ENCODE peak calls at places on chromosomes 2 and 18, in seven cellular contexts. One of them, this sample, is unnamed.

GRCh38 chr2:222709191-222709891 is 37.9 kb downstream of the MOGAT1 start:
- DNase-seq in mesendoderm: peak; percentile 91
- DNase-seq in neuronal stem cell: peak; percentile 23
- DNase-seq in mesenchymal stem cell: peak; percentile 100
- DNase-seq in IMR-90: peak; percentile 99
- DNase-seq in H1: peak; percentile 51
- DNase-seq in H9: peak; percentile 75
- DNase-seq in this sample: peak; percentile 97

GRCh38 chr2:143581134-143581533 is 451.9 kb downstream of the ARHGAP15 start:
- DNase-seq in mesendoderm: no peak
- DNase-seq in neuronal stem cell: no peak
- DNase-seq in mesenchymal stem cell: no peak
- DNase-seq in IMR-90: no peak
- DNase-seq in H1: no peak
- DNase-seq in H9: no peak
- DNase-seq in this sample: no peak

GRCh38 chr18:27500531-27500930 is 315.4 kb upstream of the CHST9 start:
- DNase-seq in mesendoderm: no peak
- DNase-seq in neuronal stem cell: no peak
- DNase-seq in mesenchymal stem cell: no peak
- DNase-seq in IMR-90: no peak
- DNase-seq in H1: no peak
- DNase-seq in H9: no peak
- DNase-seq in this sample: no peak

GRCh38 chr2:67169417-67170140 is 227.6 kb upstream of the ETAA1 start:
- DNase-seq in mesendoderm: peak; percentile 54
- DNase-seq in neuronal stem cell: no peak
- DNase-seq in mesenchymal stem cell: no peak
- DNase-seq in IMR-90: peak; percentile 56
- DNase-seq in H1: no peak
- DNase-seq in H9: no peak
- DNase-seq in this sample: no peak

GRCh38 chr18:46332956-46333355 is 228.8 kb downstream of the HAUS1 start:
- DNase-seq in mesendoderm: peak; percentile 45
- DNase-seq in neuronal stem cell: no peak
- DNase-seq in mesenchymal stem cell: no peak
- DNase-seq in IMR-90: no peak
- DNase-seq in H1: peak; percentile 54
- DNase-seq in H9: no peak
- DNase-seq in this sample: no peak

GRCh38 chr2:48332286-48332685 is 197.7 kb upstream of the STON1 start:
- DNase-seq in mesendoderm: no peak
- DNase-seq in neuronal stem cell: no peak
- DNase-seq in mesenchymal stem cell: no peak
- DNase-seq in IMR-90: peak; percentile 23
- DNase-seq in H1: no peak
- DNase-seq in H9: no peak
- DNase-seq in this sample: no peak

GRCh38 chr18:22324191-22325131 is 93.3 kb downstream of the CTAGE1 start:
- DNase-seq in mesendoderm: peak; percentile 84
- DNase-seq in neuronal stem cell: peak; percentile 46
- DNase-seq in mesenchymal stem cell: peak; percentile 56
- DNase-seq in IMR-90: no peak
- DNase-seq in H1: peak; percentile 67
- DNase-seq in H9: peak; percentile 72
- DNase-seq in this sample: no peak

GRCh38 chr2:113962692-113963480 is 73.0 kb downstream of the ACTR3 start:
- DNase-seq in mesendoderm: peak; percentile 34
- DNase-seq in neuronal stem cell: no peak
- DNase-seq in mesenchymal stem cell: peak; percentile 61
- DNase-seq in IMR-90: peak; percentile 87
- DNase-seq in H1: no peak
- DNase-seq in H9: no peak
- DNase-seq in this sample: no peak

GRCh38 chr2:46334389-46335345 is 37.5 kb downstream of the EPAS1 start:
- DNase-seq in mesendoderm: no peak
- DNase-seq in neuronal stem cell: no peak
- DNase-seq in mesenchymal stem cell: peak; percentile 96
- DNase-seq in IMR-90: peak; percentile 98
- DNase-seq in H1: no peak
- DNase-seq in H9: no peak
- DNase-seq in this sample: no peak

GRCh38 chr2:182553483-182553882 is 126.6 kb upstream of the PDE1A start:
- DNase-seq in mesendoderm: no peak
- DNase-seq in neuronal stem cell: no peak
- DNase-seq in mesenchymal stem cell: no peak
- DNase-seq in IMR-90: no peak
- DNase-seq in H1: no peak
- DNase-seq in H9: no peak
- DNase-seq in this sample: peak; percentile 56

GRCh38 chr2:237355726-237356125 is 58.2 kb downstream of the COL6A3 start:
- DNase-seq in mesendoderm: no peak
- DNase-seq in neuronal stem cell: no peak
- DNase-seq in mesenchymal stem cell: no peak
- DNase-seq in IMR-90: no peak
- DNase-seq in H1: no peak
- DNase-seq in H9: no peak
- DNase-seq in this sample: no peak

GRCh38 chr18:77254711-77255110 is 5.1 kb downstream of the GALR1 start:
- DNase-seq in mesendoderm: peak; percentile 27
- DNase-seq in neuronal stem cell: no peak
- DNase-seq in mesenchymal stem cell: no peak
- DNase-seq in IMR-90: no peak
- DNase-seq in H1: no peak
- DNase-seq in H9: no peak
- DNase-seq in this sample: no peak

GRCh38 chr2:181112916-181113315 is 132.5 kb downstream of the UBE2E3 start:
- DNase-seq in mesendoderm: no peak
- DNase-seq in neuronal stem cell: no peak
- DNase-seq in mesenchymal stem cell: no peak
- DNase-seq in IMR-90: no peak
- DNase-seq in H1: no peak
- DNase-seq in H9: no peak
- DNase-seq in this sample: no peak

GRCh38 chr18:58431215-58431614 is 197.7 kb downstream of the ALPK2 start:
- DNase-seq in mesendoderm: no peak
- DNase-seq in neuronal stem cell: no peak
- DNase-seq in mesenchymal stem cell: no peak
- DNase-seq in IMR-90: no peak
- DNase-seq in H1: no peak
- DNase-seq in H9: no peak
- DNase-seq in this sample: no peak
- H2AK5ac ChIP-seq in mesendoderm: no peak overlapping the region
- H2AK5ac ChIP-seq in neuronal stem cell: no peak overlapping the region
- H2AK5ac ChIP-seq in mesenchymal stem cell: no peak overlapping the region
- H2AK5ac ChIP-seq in IMR-90: no peak overlapping the region
- H2AK5ac ChIP-seq in H1: no peak overlapping the region
- H2AK5ac ChIP-seq in H9: no peak overlapping the region
- H2AK5ac ChIP-seq in this sample: no peak overlapping the region

DNA sequence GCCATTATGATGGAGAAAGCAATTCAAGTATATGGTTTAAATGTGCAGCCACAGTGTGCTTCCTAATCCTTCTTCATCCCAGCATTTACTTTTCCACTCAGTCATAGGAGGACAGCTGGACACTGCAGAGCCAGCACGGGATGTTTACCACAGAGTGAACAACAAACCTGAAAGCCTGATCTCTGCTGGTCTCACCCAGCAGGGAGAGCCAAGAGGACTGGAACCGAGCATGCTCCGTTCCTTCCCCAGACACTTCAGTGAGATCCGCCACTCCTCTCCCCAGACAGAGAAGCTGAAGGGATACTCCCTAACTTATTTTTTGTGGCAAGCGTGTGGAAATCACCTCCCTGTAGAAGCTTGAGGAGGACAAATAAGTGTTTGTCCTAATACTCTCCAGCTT is 23.2 kb upstream of the GORASP2 start:
- DNase-seq in mesendoderm: no peak
- DNase-seq in neuronal stem cell: no peak
- DNase-seq in mesenchymal stem cell: no peak
- DNase-seq in IMR-90: no peak
- DNase-seq in H1: no peak
- DNase-seq in H9: no peak
- DNase-seq in this sample: no peak
- H3K4me2 ChIP-seq in mesendoderm: no peak overlapping the region
- H3K4me2 ChIP-seq in neuronal stem cell: no peak overlapping the region
- H3K4me2 ChIP-seq in mesenchymal stem cell: no peak overlapping the region
- H3K4me2 ChIP-seq in IMR-90: no peak overlapping the region
- H3K4me2 ChIP-seq in H1: no peak overlapping the region
- H3K4me2 ChIP-seq in H9: no peak overlapping the region
- H3K4me2 ChIP-seq in this sample: no peak overlapping the region

DNA sequence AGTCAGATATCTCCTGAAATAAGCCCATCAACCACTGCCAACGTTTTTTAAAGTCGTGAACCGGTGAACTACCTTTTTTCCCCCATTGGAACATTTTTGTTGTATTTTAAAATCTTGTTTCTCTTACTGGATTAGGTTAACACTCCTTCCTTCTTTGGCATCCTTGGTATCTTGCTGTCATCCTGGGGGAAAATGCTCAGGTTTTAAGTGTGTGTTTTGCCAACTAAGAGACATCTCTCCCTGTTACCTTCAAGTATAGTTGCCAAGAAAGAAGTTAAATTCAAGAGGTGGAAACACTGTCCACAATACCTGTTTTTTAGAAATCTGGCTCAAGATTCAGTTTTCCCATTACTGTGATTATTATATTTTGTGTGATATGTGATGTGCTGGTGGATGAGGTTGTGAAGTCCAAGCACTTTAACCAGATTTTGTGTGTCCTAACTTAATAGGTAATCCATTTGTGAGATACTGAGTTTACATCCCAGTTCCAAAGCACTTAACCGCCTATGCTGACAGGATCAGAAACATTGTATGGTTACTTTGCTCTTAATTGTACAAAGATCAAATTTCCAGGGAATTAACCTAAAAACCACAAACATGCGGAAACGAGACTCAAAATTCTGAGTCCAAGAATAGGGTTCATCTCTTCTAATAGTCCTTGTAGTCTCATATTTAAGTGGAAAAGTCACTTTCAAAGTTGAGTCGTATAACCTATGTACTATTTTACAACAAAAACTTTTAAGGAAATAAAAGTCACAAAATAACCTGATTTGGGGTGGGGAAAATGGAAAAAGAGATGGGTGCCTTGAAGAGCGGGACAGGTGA is 1.3 kb upstream of the SP3 start:
- DNase-seq in mesendoderm: no peak
- DNase-seq in neuronal stem cell: no peak
- DNase-seq in mesenchymal stem cell: no peak
- DNase-seq in IMR-90: no peak
- DNase-seq in H1: no peak
- DNase-seq in H9: no peak
- DNase-seq in this sample: peak; percentile 17
- H2BK5ac ChIP-seq in mesendoderm: no peak overlapping the region
- H2BK5ac ChIP-seq in neuronal stem cell: no peak overlapping the region
- H2BK5ac ChIP-seq in mesenchymal stem cell: peak overlapping the region; percentile 61
- H2BK5ac ChIP-seq in IMR-90: peak overlapping the region; percentile 97
- H2BK5ac ChIP-seq in H1: peak overlapping the region; percentile 92
- H2BK5ac ChIP-seq in H9: no peak overlapping the region
- H2BK5ac ChIP-seq in this sample: no peak overlapping the region

GRCh38 chr2:190376083-190376482 is 32.1 kb upstream of the MFSD6 start:
- DNase-seq in mesendoderm: no peak
- DNase-seq in neuronal stem cell: no peak
- DNase-seq in mesenchymal stem cell: no peak
- DNase-seq in IMR-90: no peak
- DNase-seq in H1: no peak
- DNase-seq in H9: no peak
- DNase-seq in this sample: no peak
- H2AK5ac ChIP-seq in mesendoderm: no peak overlapping the region
- H2AK5ac ChIP-seq in neuronal stem cell: no peak overlapping the region
- H2AK5ac ChIP-seq in mesenchymal stem cell: no peak overlapping the region
- H2AK5ac ChIP-seq in IMR-90: no peak overlapping the region
- H2AK5ac ChIP-seq in H1: no peak overlapping the region
- H2AK5ac ChIP-seq in H9: no peak overlapping the region
- H2AK5ac ChIP-seq in this sample: no peak overlapping the region

GRCh38 chr2:231399853-231400667 is 4.5 kb downstream of the B3GNT7 start:
- DNase-seq in mesendoderm: no peak
- DNase-seq in neuronal stem cell: no peak
- DNase-seq in mesenchymal stem cell: no peak
- DNase-seq in IMR-90: no peak
- DNase-seq in H1: peak; percentile 54
- DNase-seq in H9: no peak
- DNase-seq in this sample: peak; percentile 35

GRCh38 chr2:231397928-231398294 is 2.4 kb downstream of the B3GNT7 start:
- DNase-seq in mesendoderm: no peak
- DNase-seq in neuronal stem cell: no peak
- DNase-seq in mesenchymal stem cell: no peak
- DNase-seq in IMR-90: no peak
- DNase-seq in H1: no peak
- DNase-seq in H9: no peak
- DNase-seq in this sample: no peak

GRCh38 chr2:231397011-231397927 is 1.8 kb downstream of the B3GNT7 start:
- DNase-seq in mesendoderm: no peak
- DNase-seq in neuronal stem cell: no peak
- DNase-seq in mesenchymal stem cell: no peak
- DNase-seq in IMR-90: no peak
- DNase-seq in H1: no peak
- DNase-seq in H9: no peak
- DNase-seq in this sample: no peak

GRCh38 chr2:231398585-231398984 is 3.1 kb downstream of the B3GNT7 start:
- DNase-seq in mesendoderm: no peak
- DNase-seq in neuronal stem cell: no peak
- DNase-seq in mesenchymal stem cell: no peak
- DNase-seq in IMR-90: no peak
- DNase-seq in H1: no peak
- DNase-seq in H9: no peak
- DNase-seq in this sample: no peak

DNA sequence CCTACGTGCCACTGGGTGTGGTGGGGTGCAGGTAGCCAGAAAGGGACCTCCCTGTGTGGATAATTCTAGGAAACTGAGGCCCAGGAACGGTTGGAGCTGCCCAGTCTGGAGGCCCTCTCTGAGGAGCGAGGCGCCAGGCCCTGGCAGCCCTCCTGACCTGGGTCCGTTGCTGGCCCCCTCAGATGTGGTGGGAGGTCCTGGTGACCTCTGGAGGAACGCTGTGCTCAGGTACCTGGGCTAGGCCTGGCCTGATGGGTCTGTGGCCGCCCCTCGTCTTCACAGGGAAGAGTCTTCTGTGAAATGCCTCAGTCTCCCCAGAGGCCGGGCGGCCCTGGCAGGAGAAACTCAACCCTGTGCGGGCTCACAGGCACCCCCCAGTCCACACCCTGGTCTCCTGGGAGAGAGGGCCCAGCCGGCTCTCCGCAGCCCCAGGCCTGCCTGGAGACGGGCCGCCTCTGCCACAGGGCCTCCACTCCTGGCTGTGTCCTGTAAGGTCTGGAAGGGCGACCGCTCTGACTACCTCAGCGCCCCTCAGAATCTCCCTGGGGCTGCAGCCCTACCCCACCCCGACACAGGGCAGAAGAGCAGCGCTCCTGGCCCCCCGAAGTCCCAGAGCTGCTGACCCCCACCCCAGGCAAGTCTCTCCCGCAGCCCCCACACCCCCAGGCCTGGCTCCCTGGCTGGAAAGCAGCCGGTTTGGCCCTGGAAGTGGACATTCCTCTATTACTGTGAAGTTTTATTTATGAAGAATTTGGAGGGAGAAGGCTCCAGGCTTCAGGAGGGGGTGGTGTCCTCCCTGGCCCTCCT is 3.7 kb downstream of the B3GNT7 start:
- DNase-seq in mesendoderm: no peak
- DNase-seq in neuronal stem cell: no peak
- DNase-seq in mesenchymal stem cell: no peak
- DNase-seq in IMR-90: no peak
- DNase-seq in H1: no peak
- DNase-seq in H9: no peak
- DNase-seq in this sample: no peak
- H3K4me2 ChIP-seq in mesendoderm: no peak overlapping the region
- H3K4me2 ChIP-seq in neuronal stem cell: no peak overlapping the region
- H3K4me2 ChIP-seq in mesenchymal stem cell: no peak overlapping the region
- H3K4me2 ChIP-seq in IMR-90: no peak overlapping the region
- H3K4me2 ChIP-seq in H1: no peak overlapping the region
- H3K4me2 ChIP-seq in H9: no peak overlapping the region
- H3K4me2 ChIP-seq in this sample: no peak overlapping the region